ENCODE peak calls at places on chromosomes 7 and 10, in nine cellular contexts. W, X, S, Q, V, D, G, U and Y are unnamed samples. For H3K9me3, H3K36me3 and H3K4me1, the result is how much of the 10 kb centered on the place peaks cover.

GRCh38 chr7:106774768-106775551 is 90.1 kb upstream of the PIK3CG start:
- DNase-seq in S (no peak), U (no peak), W (no peak), D (no peak), V (no peak), X (no peak), Q (peak), G (peak), Y (no peak)

GRCh38 chr10:133258066-133258817 is 18.4 kb downstream of the ADAM8 start:
- DNase-seq in V (no peak), X (no peak), G (no peak), Q (no peak), U (no peak), W (no peak), S (no peak), D (peak), Y (no peak)

GRCh38 chr7:117011419-117012260 is 58.3 kb downstream of the ST7 start:
- DNase-seq in V (no peak), D (no peak), U (no peak), X (peak), S (no peak), W (no peak), G (no peak), Q (no peak), Y (no peak)

GRCh38 chr10:113449151-113449695 is 103.6 kb upstream of the HABP2 start:
- DNase-seq in V (no peak), U (no peak), G (no peak), X (no peak), S (no peak), W (no peak), Q (no peak), D (no peak), Y (no peak)

GRCh38 chr7:17706734-17707133 is 233.6 kb downstream of the SNX13 start:
- DNase-seq in X (peak), S (no peak), D (peak), G (peak), Q (peak), U (peak), V (peak), W (peak), Y (peak)

GRCh38 chr10:63156236-63156635 is 23.1 kb downstream of the NRBF2 start:
- DNase-seq in V (no peak), D (no peak), S (no peak), W (no peak), Q (no peak), X (no peak), G (peak), U (no peak), Y (no peak)

GRCh38 chr7:7566651-7567611 is at the start of gene MIOS:
- DNase-seq in V (peak), U (peak), W (peak), S (peak), X (peak), D (peak), G (peak), Q (peak), Y (peak)

GRCh38 chr7:127119517-127119916 is 133.2 kb downstream of the GRM8 start:
- DNase-seq in D (no peak), U (no peak), V (no peak), X (no peak), S (no peak), G (no peak), W (no peak), Q (no peak), Y (no peak)

GRCh38 chr7:30901856-30902255 is 9.8 kb upstream of the AQP1 start:
- DNase-seq in S (no peak), G (no peak), W (no peak), Q (no peak), U (no peak), V (no peak), D (no peak), X (no peak), Y (no peak)

GRCh38 chr10:104897679-104898078 is 256.6 kb downstream of the SORCS3 start:
- DNase-seq in U (no peak), W (no peak), X (no peak), Q (no peak), G (no peak), V (no peak), D (no peak), S (no peak), Y (no peak)

GRCh38 chr10:51792678-51793077 is 93.3 kb upstream of the CSTF2T start:
- DNase-seq in G (no peak), U (no peak), W (no peak), X (no peak), S (no peak), D (no peak), V (no peak), Q (no peak), Y (no peak)

GRCh38 chr10:65798133-65798532 is 1127.7 kb upstream of the LRRTM3 start:
- DNase-seq in S (no peak), X (no peak), G (no peak), U (no peak), D (no peak), W (no peak), Q (no peak), V (no peak), Y (no peak)

GRCh38 chr7:2978403-2978802 is 65.3 kb downstream of the CARD11 start:
- DNase-seq in X (no peak), G (peak), Q (no peak), W (peak), S (peak), V (no peak), D (peak), U (no peak), Y (no peak)

GRCh38 chr10:42943025-42943818 is 133.6 kb upstream of the RET start:
- DNase-seq in Q (no peak), U (no peak), G (no peak), D (no peak), X (no peak), V (no peak), W (no peak), S (no peak), Y (no peak)

GRCh38 chr7:39720586-39720985 is 97.2 kb downstream of the RALA start:
- DNase-seq in U (no peak), D (no peak), W (no peak), G (no peak), V (peak), Q (no peak), X (peak), S (no peak), Y (no peak)

DNA sequence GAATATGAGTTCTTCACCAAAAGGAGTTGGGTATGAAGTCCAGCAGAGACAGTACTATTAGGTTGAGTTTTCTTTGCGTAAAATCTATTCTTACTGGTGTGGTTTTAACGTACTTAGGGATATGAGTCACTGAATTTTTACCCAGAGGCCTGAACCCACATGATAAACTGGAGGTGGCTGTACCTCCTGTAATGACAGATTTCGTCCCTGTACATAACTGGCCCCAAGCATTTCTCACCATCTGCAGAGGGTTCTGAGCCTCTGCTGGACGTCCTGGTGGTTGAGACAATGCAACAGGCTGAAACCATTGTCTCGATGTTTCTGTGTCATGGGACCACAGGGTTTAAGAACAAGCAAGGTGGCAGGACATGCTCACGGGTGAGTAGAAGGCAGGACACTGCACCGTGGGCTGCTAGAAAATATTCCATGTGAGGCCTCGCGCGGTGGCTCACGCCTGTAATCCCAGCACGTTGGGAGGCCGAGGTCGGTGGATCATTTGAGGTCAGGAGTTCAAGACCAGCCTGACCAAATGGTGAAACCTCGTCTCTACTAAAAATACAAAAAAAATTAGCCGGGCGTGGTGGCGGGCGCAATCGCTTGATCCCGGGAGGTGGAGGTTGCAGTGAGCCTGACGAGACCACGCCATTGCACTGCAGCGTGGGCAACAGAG is 233.9 kb downstream of the DNAJB6 start:
- DNase-seq in G (no peak), D (no peak), U (no peak), Q (no peak), V (no peak), W (peak), S (no peak), X (no peak), Y (no peak)
- H3K9me3 ChIP-seq in G (under half), D (under half), U (under half), Q (under half), V (under half), W (under half), S (under half), X (under half), Y (under half)

GRCh38 chr7:56028942-56029630 is 22.2 kb downstream of the PSPH start:
- DNase-seq in Q (peak), V (peak), W (no peak), X (no peak), G (no peak), S (no peak), D (no peak), U (no peak), Y (no peak)
- H3K36me3 ChIP-seq in Q (under half), V (under half), W (under half), X (under half), G (under half), S (half or more), D (half or more), U (half or more), Y (under half)

GRCh38 chr10:124675261-124675660 is 68.9 kb downstream of the FAM53B start:
- DNase-seq in X (no peak), S (no peak), U (no peak), W (no peak), D (no peak), G (no peak), V (no peak), Q (no peak), Y (no peak)

GRCh38 chr10:124674768-124675222 is 69.4 kb downstream of the FAM53B start:
- DNase-seq in G (no peak), W (no peak), U (no peak), V (no peak), D (no peak), X (no peak), S (no peak), Q (no peak), Y (no peak)

GRCh38 chr10:124677291-124677690 is 66.9 kb downstream of the FAM53B start:
- DNase-seq in Q (no peak), W (no peak), X (no peak), D (no peak), G (no peak), U (no peak), S (no peak), V (no peak), Y (no peak)

GRCh38 chr10:124676416-124677062 is 67.6 kb downstream of the FAM53B start:
- DNase-seq in W (no peak), G (peak), D (no peak), U (no peak), V (no peak), X (peak), Q (no peak), S (no peak), Y (no peak)

GRCh38 chr10:124675824-124676223 is 68.4 kb downstream of the FAM53B start:
- DNase-seq in D (no peak), Q (no peak), S (no peak), V (no peak), X (no peak), U (no peak), W (no peak), G (no peak), Y (no peak)
- H3K4me1 ChIP-seq in D (under half), Q (under half), S (under half), V (under half), X (under half), U (under half), W (under half), G (under half), Y (under half)

GRCh38 chr10:124946945-124947344 is 5.0 kb downstream of the ZRANB1 start:
- DNase-seq in U (no peak), W (no peak), Q (no peak), V (no peak), G (no peak), D (no peak), X (peak), S (no peak), Y (no peak)

GRCh38 chr10:124942317-124943169 is 620 bp downstream of the ZRANB1 start:
- DNase-seq in W (no peak), G (no peak), V (no peak), Q (no peak), S (no peak), X (no peak), D (no peak), U (no peak), Y (no peak)

GRCh38 chr10:124944982-124945381 is 3.1 kb downstream of the ZRANB1 start:
- DNase-seq in U (no peak), D (no peak), W (no peak), Q (peak), G (peak), X (no peak), V (no peak), S (no peak), Y (no peak)

GRCh38 chr10:124941823-124942222 is at the start of gene ZRANB1:
- DNase-seq in S (no peak), X (no peak), D (no peak), W (no peak), G (no peak), V (no peak), Q (no peak), U (no peak), Y (no peak)

DNA sequence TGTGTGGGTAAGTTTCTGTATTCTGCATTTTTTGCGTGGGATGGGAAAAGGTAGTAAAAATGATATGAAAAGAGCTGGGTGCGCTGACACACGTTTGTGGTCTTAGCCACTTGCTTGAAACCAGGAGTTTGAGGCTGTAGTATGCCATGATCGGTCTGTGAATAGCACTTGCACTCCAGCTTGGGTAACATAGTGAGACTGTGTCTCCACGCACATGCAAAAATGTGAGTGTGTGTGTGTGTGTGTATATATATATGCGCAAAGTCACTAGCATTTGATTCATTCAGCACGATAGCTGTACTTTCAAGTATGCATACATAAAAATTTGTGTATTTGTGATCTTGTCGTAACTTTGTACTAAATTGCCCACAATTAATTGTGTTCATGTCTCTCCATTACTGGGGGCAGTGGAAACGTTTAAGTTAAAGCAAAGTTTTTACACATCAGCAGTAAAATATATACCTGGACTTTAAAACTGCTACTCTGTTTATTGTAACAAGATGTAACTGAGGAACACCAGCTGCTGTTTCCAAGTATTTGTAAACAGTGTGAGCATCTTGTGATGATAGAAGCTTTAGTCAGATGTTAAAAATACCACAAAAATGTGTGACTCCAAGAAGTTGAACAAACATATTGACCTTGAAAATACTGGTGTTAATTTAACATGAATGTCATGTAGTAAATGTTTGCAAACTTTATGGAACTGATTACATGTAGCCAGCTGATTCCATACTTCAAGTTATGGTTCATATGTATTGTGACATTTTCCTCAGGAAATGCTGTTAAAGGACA is 1.6 kb downstream of the ZRANB1 start:
- DNase-seq in D (no peak), W (no peak), Q (peak), X (peak), V (no peak), U (no peak), S (no peak), G (peak), Y (no peak)
- H3K9me3 ChIP-seq in D (under half), W (under half), Q (under half), X (under half), V (under half), U (under half), S (under half), G (under half), Y (under half)

GRCh38 chr10:27068217-27068891 is 31.9 kb downstream of the ANKRD26 start:
- DNase-seq in W (no peak), G (no peak), U (no peak), V (no peak), Q (no peak), X (no peak), S (no peak), D (no peak), Y (no peak)
- H3K36me3 ChIP-seq in W (under half), G (under half), U (half or more), V (under half), Q (under half), X (under half), S (under half), D (half or more), Y (under half)

GRCh38 chr10:97822261-97822687 is 27.4 kb upstream of the GOLGA7B start:
- DNase-seq in G (no peak), D (no peak), U (no peak), X (no peak), S (no peak), Q (no peak), V (no peak), W (no peak), Y (no peak)

GRCh38 chr10:97821308-97822038 is 28.2 kb upstream of the GOLGA7B start:
- DNase-seq in V (no peak), S (no peak), Q (no peak), U (no peak), W (no peak), X (no peak), G (no peak), D (no peak), Y (no peak)

GRCh38 chr10:97818572-97818971 is 31.1 kb upstream of the GOLGA7B start:
- DNase-seq in W (no peak), S (no peak), G (no peak), V (no peak), D (no peak), Q (no peak), U (no peak), X (no peak), Y (no peak)

GRCh38 chr10:97823734-97824133 is 25.9 kb upstream of the GOLGA7B start:
- DNase-seq in W (no peak), X (no peak), V (no peak), G (no peak), U (no peak), D (no peak), Q (no peak), S (no peak), Y (no peak)

DNA sequence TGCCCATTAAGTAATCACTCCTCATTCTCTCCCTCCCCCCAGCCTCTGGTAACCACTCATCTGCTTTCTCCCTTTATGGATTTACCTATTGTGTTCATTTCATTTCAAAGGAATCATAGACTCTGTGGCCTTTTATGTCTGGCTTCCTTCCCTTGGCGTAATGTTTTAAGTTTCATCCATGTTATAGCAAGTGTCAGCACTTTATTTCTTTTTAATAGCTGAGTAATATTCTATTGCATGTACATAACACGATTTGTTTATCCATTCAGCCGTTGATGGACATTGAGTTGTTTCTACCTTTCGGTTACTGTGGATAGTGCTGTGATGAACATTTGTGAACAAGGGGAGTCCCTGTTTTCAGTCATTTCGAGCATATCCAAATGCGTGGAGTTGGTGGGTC is 29.3 kb upstream of the GOLGA7B start:
- DNase-seq in X (no peak), S (no peak), U (no peak), Q (no peak), G (no peak), V (no peak), W (no peak), D (no peak), Y (no peak)
- H3K4me1 ChIP-seq in X (under half), S (under half), U (under half), Q (under half), G (under half), V (under half), W (under half), D (under half), Y (under half)

DNA sequence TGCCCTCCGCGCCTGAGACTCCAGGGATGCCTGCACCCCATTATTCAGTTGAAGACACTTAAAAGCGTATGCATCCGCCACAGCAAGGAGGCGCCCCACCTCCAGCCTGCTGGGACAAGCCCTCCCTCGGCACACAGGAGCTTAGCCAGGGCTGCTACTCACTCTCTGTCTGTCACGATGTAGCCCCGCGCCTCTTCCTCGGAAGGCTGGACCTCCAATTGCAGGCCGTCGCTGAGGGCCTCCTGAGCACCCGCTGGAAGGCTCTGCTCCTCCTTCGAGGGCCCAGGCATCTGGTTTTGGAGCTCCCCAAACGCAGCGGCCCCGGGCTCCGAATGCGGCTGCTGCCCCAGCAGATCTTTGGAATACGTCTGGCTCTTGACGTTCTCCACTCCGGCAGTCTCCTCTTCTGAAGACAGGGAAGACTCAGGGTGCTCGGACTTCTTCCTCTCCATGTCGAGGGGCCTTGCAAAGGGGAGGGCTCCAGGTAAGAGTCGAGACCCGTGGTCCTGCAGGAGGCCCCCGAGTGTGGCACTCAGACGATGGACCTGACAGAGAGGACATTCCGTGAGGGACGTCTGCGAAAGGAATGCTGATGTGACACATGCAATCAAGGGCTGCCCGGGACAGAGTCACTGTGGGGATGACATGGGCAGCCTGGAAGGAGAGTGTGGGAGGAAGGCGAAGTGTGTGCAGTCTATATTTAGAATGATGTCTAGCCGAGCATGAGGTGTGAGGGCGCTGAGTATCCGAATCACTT is 453.9 kb downstream of the PTPRN2 start:
- DNase-seq in V (no peak), D (no peak), G (no peak), X (no peak), W (no peak), Q (no peak), U (no peak), S (no peak), Y (no peak)
- H3K9me3 ChIP-seq in V (under half), D (under half), G (under half), X (under half), W (under half), Q (half or more), U (under half), S (under half), Y (under half)